ENCODE peak calls at places on chromosomes 2 and 18, in six cellular contexts. R is dorsolateral prefrontal cortex, M is K562, T is psoas muscle, D is uterus, N is upper lobe of left lung. P is an unnamed sample.

GRCh38 chr2:48398285-48399135 is 131.4 kb upstream of the STON1 start:
- DNase-seq in R (no peak), D (no peak), M (peak), N (no peak), T (no peak), P (no peak)

GRCh38 chr2:147045113-147045512 is 799.7 kb upstream of the ACVR2A start:
- DNase-seq in M (peak), T (peak), D (peak), N (peak), R (no peak), P (no peak)

GRCh38 chr18:31424383-31424988 is 23.1 kb upstream of the DSG3 start:
- DNase-seq in T (no peak), D (no peak), N (no peak), R (no peak), M (peak), P (no peak)

GRCh38 chr2:157055660-157056199 is 201.8 kb upstream of the GALNT5 start:
- DNase-seq in N (no peak), R (no peak), D (no peak), M (no peak), T (no peak), P (no peak)

GRCh38 chr18:79964330-79965118 is at the start of gene HSBP1L1:
- DNase-seq in N (peak), D (peak), T (peak), R (peak), M (no peak), P (peak)

GRCh38 chr2:10004401-10004800 is 38.9 kb upstream of the KLF11 start:
- DNase-seq in N (peak), R (no peak), D (no peak), T (no peak), M (no peak), P (no peak)

GRCh38 chr18:36449451-36449850 is 151.9 kb downstream of the FHOD3 start:
- DNase-seq in T (no peak), R (no peak), D (no peak), M (no peak), N (no peak), P (no peak)

GRCh38 chr2:36965751-36966369 is 476 bp downstream of the STRN start:
- DNase-seq in R (no peak), N (peak), M (peak), T (peak), D (no peak), P (peak)

GRCh38 chr2:171181067-171182049 is 20.7 kb upstream of the TLK1 start:
- DNase-seq in N (no peak), T (no peak), D (no peak), R (no peak), M (no peak), P (no peak)

GRCh38 chr2:68721482-68722071 is 13.0 kb upstream of the ARHGAP25 start:
- DNase-seq in D (no peak), N (peak), R (no peak), T (no peak), M (no peak), P (no peak)

GRCh38 chr18:45255142-45255890 is 360.0 kb upstream of the SLC14A2 start:
- DNase-seq in M (no peak), D (peak), T (no peak), N (no peak), R (no peak), P (no peak)

GRCh38 chr2:11411768-11412448 is 54.1 kb downstream of the E2F6 start:
- DNase-seq in T (no peak), M (peak), D (peak), R (no peak), N (peak), P (no peak)

GRCh38 chr2:46873632-46874068 is 42.0 kb downstream of the MCFD2 start:
- DNase-seq in D (peak), M (peak), N (peak), R (peak), T (peak), P (no peak)

GRCh38 chr2:11993749-11994148 is 247.3 kb downstream of the LPIN1 start:
- DNase-seq in D (no peak), M (peak), T (no peak), N (no peak), R (no peak), P (no peak)

GRCh38 chr18:32308493-32309120 is 118.8 kb downstream of the MEP1B start:
- DNase-seq in N (no peak), D (peak), M (no peak), R (no peak), T (no peak), P (no peak)

GRCh38 chr2:84894758-84895520 is 10.5 kb upstream of the TMSB10 start:
- DNase-seq in R (no peak), T (no peak), D (no peak), N (no peak), M (no peak), P (no peak)

GRCh38 chr2:113291191-113291590 is 12.5 kb upstream of the PAX8 start:
- DNase-seq in N (peak), T (no peak), D (no peak), M (no peak), R (no peak), P (no peak)

GRCh38 chr2:239955086-239955988 is 69.8 kb downstream of the NDUFA10 start:
- DNase-seq in N (no peak), D (no peak), M (no peak), R (peak), T (peak), P (peak)

GRCh38 chr2:148933456-148933855 is 58.4 kb downstream of the KIF5C start:
- DNase-seq in D (no peak), N (no peak), T (no peak), R (no peak), M (no peak), P (no peak)

GRCh38 chr2:177239934-177240600 is 24.5 kb downstream of the NFE2L2 start:
- DNase-seq in M (no peak), R (no peak), D (no peak), T (no peak), N (peak), P (no peak)

GRCh38 chr2:43068730-43069517 is 157.5 kb downstream of the ZFP36L2 start:
- DNase-seq in M (no peak), R (peak), N (no peak), D (peak), T (no peak), P (no peak)

GRCh38 chr2:159959136-159959535 is 103.3 kb downstream of the PLA2R1 start:
- DNase-seq in T (no peak), M (no peak), R (no peak), D (no peak), N (no peak), P (no peak)

GRCh38 chr2:105497094-105497493 is 98.2 kb upstream of the FHL2 start:
- DNase-seq in D (no peak), N (no peak), R (no peak), T (no peak), M (no peak), P (no peak)

GRCh38 chr18:48913201-48913600 is 37.6 kb downstream of the SMAD7 start:
- DNase-seq in T (no peak), R (no peak), N (no peak), D (peak), M (no peak), P (no peak)

GRCh38 chr18:80154293-80154692 is 45.2 kb downstream of the ADNP2 start:
- DNase-seq in R (no peak), D (no peak), T (no peak), N (no peak), M (peak), P (no peak)

GRCh38 chr2:239376351-239376750 is 24.5 kb downstream of the HDAC4 start:
- DNase-seq in N (no peak), R (no peak), D (no peak), M (no peak), T (peak), P (peak)

GRCh38 chr2:199480966-199481365 is 23.2 kb upstream of the SATB2 start:
- DNase-seq in R (no peak), M (no peak), T (no peak), N (no peak), D (no peak), P (no peak)

GRCh38 chr2:199490049-199490448 is 32.3 kb upstream of the SATB2 start:
- DNase-seq in D (no peak), M (no peak), N (no peak), T (no peak), R (no peak), P (no peak)

GRCh38 chr2:199488772-199489400 is 31.1 kb upstream of the SATB2 start:
- DNase-seq in T (peak), D (no peak), N (no peak), R (no peak), M (peak), P (no peak)

GRCh38 chr2:199485732-199486335 is 28.1 kb upstream of the SATB2 start:
- DNase-seq in N (peak), M (peak), R (no peak), D (no peak), T (peak), P (peak)

DNA sequence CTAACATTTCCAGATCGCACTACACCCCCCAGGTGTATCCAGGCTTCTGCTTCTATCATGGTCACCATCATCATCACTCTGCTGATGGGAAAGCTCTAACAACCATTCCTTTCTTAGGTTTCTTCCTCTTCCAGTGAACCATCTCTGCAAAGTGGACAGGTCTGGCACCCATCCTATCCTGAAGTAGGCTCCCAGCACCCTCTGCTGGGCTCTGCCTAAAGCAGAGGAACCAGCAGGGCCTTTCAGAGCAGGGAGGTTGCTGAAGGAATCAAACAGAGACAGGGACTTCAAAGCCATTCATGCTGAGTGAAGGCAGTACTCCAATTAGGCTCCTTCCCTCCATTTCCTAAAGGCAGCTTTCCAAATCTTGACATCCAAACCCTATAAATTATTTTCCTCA is 27.2 kb upstream of the SATB2 start:
- DNase-seq in R (no peak), M (no peak), N (no peak), T (no peak), D (no peak), P (no peak)
- TF ChIP-seq CTCF in R (no peak), M (peak), N (no peak), T (no peak), D (no peak), P (no peak)

GRCh38 chr2:144383571-144383970 is 136.3 kb downstream of the ZEB2 start:
- DNase-seq in T (no peak), D (no peak), R (no peak), N (no peak), M (no peak), P (no peak)
- H3K27ac ChIP-seq in T (no peak), D (no peak), R (no peak), N (peak), M (no peak), P (no peak)

DNA sequence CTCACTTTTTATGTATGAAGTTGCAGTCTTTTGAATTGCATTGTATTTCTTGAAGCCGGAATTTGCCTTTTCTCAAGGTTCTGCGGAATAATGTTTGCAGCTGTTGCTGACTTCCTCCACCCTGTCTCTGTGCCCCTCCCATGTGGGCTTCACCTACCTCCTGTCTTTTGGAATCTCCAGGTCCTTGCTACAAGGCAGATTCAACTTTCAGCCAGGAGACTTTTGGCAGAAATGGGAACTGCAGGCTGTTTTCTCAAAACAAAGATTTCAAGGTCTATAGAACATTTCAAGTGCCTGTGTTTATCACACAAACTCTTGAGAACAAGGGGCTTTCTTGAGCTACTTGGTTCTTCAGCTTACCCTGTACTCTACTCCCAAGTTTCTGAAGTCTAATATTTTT is 25.6 kb downstream of the ZNF236 start:
- DNase-seq in D (no peak), N (no peak), M (no peak), T (no peak), R (no peak), P (no peak)
- TF ChIP-seq CTCF in D (no peak), N (peak), M (no peak), T (no peak), R (no peak), P (no peak)

GRCh38 chr2:74844752-74845151 is 10.8 kb downstream of the HK2 start:
- DNase-seq in N (no peak), D (no peak), M (no peak), T (no peak), R (no peak), P (no peak)

GRCh38 chr2:74845217-74845751 is 11.4 kb downstream of the HK2 start:
- DNase-seq in T (peak), M (no peak), R (no peak), N (peak), D (peak), P (peak)

GRCh38 chr2:74847075-74847858 is 13.3 kb downstream of the HK2 start:
- DNase-seq in D (no peak), M (no peak), N (peak), R (no peak), T (no peak), P (no peak)

GRCh38 chr2:74845991-74846390 is 12.1 kb downstream of the HK2 start:
- DNase-seq in T (no peak), D (no peak), N (no peak), M (no peak), R (no peak), P (no peak)

DNA sequence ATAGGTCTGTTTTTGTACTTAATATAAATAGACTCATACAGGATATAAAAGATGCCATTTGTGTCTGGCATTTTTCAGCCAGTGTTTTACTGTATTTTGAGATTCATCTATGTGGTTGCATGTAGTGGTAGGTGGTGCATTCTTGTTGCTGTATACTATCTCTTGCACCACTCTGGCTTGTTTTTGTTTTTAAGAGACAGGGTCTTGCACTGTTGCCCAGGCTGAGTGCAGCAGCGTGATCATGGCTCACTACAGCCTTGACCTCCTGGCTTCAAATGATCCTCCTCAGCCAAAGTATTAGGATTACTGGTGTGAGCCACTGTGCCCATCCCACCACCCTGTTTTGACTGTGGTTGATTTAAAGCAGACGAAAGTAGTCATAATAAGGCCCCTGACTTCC is 12.6 kb downstream of the HK2 start:
- DNase-seq in N (no peak), M (no peak), R (no peak), D (no peak), T (no peak), P (no peak)
- H3K27ac ChIP-seq in N (peak), M (no peak), R (no peak), D (no peak), T (peak), P (no peak)

DNA sequence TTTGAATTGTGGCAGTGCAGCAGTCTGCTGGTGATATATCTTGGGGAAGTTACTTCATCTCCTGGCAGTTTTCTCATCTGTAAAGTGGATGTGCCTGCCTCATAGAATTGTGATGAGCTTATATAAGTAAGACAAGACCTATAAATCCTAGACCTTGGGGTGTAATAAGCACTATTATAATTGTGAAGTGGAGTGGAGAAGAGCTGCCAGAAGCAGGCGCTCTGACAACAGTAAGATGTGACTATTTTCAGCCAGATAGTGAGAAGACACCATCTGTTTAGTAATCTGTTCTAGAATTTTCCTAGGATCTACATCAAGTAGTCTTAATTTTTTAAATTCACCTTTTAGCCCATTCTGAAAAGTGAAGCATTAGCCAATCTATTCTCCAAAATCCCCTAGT is 85.6 kb upstream of the TSPYL6 start:
- DNase-seq in N (no peak), D (no peak), T (no peak), R (no peak), M (no peak), P (no peak)
- TF ChIP-seq CTCF in N (no peak), D (no peak), T (peak), R (peak), M (peak), P (no peak)

DNA sequence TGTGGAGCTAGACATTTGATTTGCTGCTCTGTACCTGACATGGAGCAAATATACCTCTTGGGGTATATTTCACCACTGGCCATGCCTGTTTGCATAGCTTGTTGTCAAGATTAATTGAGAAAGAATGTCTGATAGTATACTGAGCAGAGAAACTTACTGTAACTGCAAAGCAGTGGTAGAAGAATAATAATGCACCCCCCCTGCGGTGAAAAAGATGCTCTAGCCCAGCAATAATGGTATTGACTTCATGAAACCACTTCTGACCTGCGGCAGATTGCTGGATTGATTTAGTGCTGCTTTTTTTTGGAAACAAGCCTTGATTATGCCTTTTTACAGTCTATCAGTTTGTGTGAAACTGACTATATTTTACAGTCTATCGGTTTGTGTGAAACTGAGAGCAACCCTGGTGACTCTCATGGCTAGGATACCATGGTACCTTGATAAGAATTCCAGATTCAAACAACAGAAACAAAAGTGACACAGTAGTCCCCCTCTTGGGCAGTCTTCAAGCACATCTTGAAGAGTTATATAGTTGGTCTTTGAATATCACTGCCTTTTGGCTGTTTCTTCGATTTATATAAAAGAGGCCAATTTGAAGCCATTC is 102.4 kb downstream of the FMNL2 start:
- DNase-seq in R (no peak), D (no peak), T (no peak), M (no peak), N (no peak), P (no peak)
- H3K27ac ChIP-seq in R (peak), D (no peak), T (no peak), M (no peak), N (no peak), P (no peak)

DNA sequence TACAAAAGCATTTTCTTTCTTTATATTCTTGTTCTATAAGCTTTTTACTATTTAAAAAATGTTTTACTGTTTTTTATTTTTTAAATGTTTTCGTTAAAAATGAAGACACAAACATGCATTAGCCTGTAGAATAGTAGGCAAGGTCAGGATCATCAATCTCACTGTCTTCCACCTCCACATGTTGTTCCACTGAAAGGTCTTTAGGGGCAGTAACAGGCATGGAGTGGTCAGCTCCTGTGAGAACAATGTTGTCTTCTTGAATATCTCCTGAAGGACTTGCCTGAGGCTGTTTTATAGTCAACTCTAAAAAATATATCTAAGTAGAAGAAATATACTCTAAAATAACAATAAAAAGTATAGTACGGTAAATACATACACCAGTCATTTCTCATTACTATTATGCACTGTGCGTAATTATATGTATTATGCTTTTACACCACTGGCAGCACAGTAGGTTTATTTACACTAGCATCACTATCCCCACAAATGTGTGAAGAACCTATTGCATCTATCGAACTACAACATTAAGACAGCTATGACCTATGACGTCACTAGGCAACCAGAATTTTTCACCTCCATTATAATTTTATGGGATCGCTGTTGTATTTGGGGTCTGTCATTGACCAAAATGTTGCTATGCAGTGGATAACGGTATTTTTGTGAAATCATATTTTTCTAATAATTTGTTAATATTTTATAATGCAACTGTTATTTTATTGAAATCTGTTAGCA is 764.3 kb downstream of the METTL4 start:
- DNase-seq in T (no peak), N (no peak), R (no peak), D (no peak), M (no peak), P (no peak)
- TF ChIP-seq CTCF in T (no peak), N (no peak), R (no peak), D (no peak), M (no peak), P (no peak)

DNA sequence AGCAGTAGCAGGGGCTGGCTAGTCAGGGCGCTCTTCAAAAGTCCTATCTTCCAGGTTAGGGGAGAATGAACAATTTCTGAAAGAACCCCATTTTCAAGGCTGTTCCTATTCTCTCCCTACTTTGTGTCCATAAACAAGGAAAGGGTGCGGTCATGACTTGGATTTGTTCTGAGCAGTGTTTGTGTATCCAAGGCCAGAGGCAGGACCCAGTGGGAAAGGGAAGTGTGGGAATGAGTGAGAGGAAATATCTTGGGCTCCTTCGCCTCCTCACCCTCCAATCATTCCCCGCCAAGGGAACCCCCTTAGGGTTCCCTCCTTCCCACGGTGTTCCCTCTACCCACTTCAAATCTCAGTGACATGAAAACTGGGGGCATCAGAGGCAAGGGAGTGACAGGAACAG is 25.5 kb upstream of the SPTBN1 start:
- DNase-seq in R (no peak), N (no peak), D (no peak), T (no peak), M (no peak), P (no peak)
- H3K27ac ChIP-seq in R (no peak), N (peak), D (peak), T (peak), M (no peak), P (peak)